ENCODE peak calls at places on chromosomes 6 and 20, in eight cellular contexts. S, E, F, Q, X, T, K and V are unnamed samples.

GRCh38 chr6:137892271-137892708 is 25.2 kb downstream of the TNFAIP3 start:
- DNase-seq in K (no peak), F (no peak), S (no peak), Q (no peak), E (no peak), X (peak; percentile 61), T (no peak), V (no peak)

GRCh38 chr6:153208706-153209105 is 77.6 kb upstream of the RGS17 start:
- DNase-seq in F (no peak), X (peak; percentile 13), K (no peak), E (no peak), T (no peak), Q (no peak), S (no peak), V (peak; percentile 19)

GRCh38 chr20:7379621-7380220 is 560.5 kb downstream of the HAO1 start:
- DNase-seq in S (no peak), K (no peak), F (no peak), T (no peak), Q (no peak), X (no peak), E (no peak), V (no peak)

GRCh38 chr6:7673063-7673536 is 52.8 kb upstream of the BMP6 start:
- DNase-seq in Q (no peak), X (peak; percentile 29), S (no peak), F (no peak), K (peak; percentile 79), E (no peak), T (no peak), V (no peak)

GRCh38 chr6:20569000-20569610 is 34.8 kb downstream of the CDKAL1 start:
- DNase-seq in S (no peak), F (no peak), X (no peak), T (no peak), E (no peak), Q (no peak), K (no peak), V (no peak)

GRCh38 chr6:100504786-100505737 is 40.3 kb upstream of the SIM1 start:
- DNase-seq in E (no peak), T (no peak), Q (no peak), X (peak; percentile 51), K (peak; percentile 16), F (no peak), S (no peak), V (no peak)

GRCh38 chr6:99736302-99736701 is 129.7 kb downstream of the PRDM13 start:
- DNase-seq in K (no peak), E (no peak), X (no peak), Q (no peak), S (no peak), F (no peak), T (no peak), V (no peak)

GRCh38 chr20:4509825-4510522 is 211.7 kb upstream of the PRND start:
- DNase-seq in X (no peak), F (no peak), K (no peak), E (no peak), Q (no peak), S (no peak), T (no peak), V (no peak)

GRCh38 chr6:149220882-149221773 is 96.4 kb upstream of the TAB2 start:
- DNase-seq in S (no peak), Q (no peak), F (no peak), K (no peak), E (no peak), X (no peak), T (no peak), V (no peak)

GRCh38 chr6:133423242-133423641 is 182.1 kb downstream of the EYA4 start:
- DNase-seq in S (no peak), K (no peak), X (no peak), F (no peak), E (no peak), Q (no peak), T (no peak), V (no peak)

GRCh38 chr6:109491207-109491938 is 8.4 kb upstream of the ZBTB24 start:
- DNase-seq in E (no peak), S (peak; percentile 60), K (peak; percentile 63), T (peak; percentile 4), X (no peak), F (no peak), Q (no peak), V (no peak)